ENCODE peak calls at places on chromosomes 4 and X, in eight cellular contexts. O, H, Y, I, L, M, T and D are unnamed samples.

GRCh38 chrX:26649534-26649933 is 433.6 kb downstream of the MAGEB5 start:
- DNase-seq in H (no peak), L (no peak), O (peak), I (peak), T (no peak), Y (no peak), M (peak), D (no peak)

GRCh38 chr4:97300561-97300960 is 842.7 kb downstream of the STPG2 start:
- DNase-seq in O (no peak), M (no peak), L (no peak), T (no peak), H (no peak), I (peak), Y (no peak), D (no peak)

GRCh38 chr4:41887821-41888699 is 47.2 kb upstream of the TMEM33 start:
- DNase-seq in M (peak), O (peak), L (no peak), H (peak), Y (no peak), I (peak), T (peak), D (peak)

GRCh38 chr4:159390648-159391047 is 287.8 kb downstream of the RAPGEF2 start:
- DNase-seq in L (no peak), H (peak), M (peak), Y (no peak), I (no peak), O (peak), T (peak), D (peak)

GRCh38 chr4:91198951-91199350 is 1071.8 kb downstream of the CCSER1 start:
- DNase-seq in Y (no peak), L (no peak), T (no peak), I (no peak), H (no peak), M (no peak), O (no peak), D (no peak)

GRCh38 chrX:29858714-29859113 is 356.6 kb upstream of the MAGEB2 start:
- DNase-seq in H (peak), T (peak), M (peak), O (peak), I (no peak), Y (no peak), L (no peak), D (no peak)

GRCh38 chrX:129655547-129656248 is 942 bp upstream of the APLN start:
- DNase-seq in T (no peak), O (no peak), M (no peak), H (no peak), I (peak), Y (no peak), L (no peak), D (no peak)

GRCh38 chr4:95798727-95799126 is 41.2 kb upstream of the PDHA2 start:
- DNase-seq in O (no peak), T (no peak), L (no peak), M (no peak), Y (no peak), I (no peak), H (no peak), D (no peak)

GRCh38 chr4:113907559-113907958 is 71.9 kb downstream of the ARSJ start:
- DNase-seq in M (no peak), T (no peak), Y (no peak), I (no peak), H (no peak), L (no peak), O (no peak), D (no peak)
- TF ChIP-seq CTCF in M (no peak), T (no peak), Y (no peak), I (no peak), H (no peak), L (no peak), O (no peak), D (no peak)

GRCh38 chr4:153792893-153793227 is 4.0 kb upstream of the SFRP2 start:
- DNase-seq in T (no peak), L (no peak), I (peak), Y (no peak), H (no peak), M (no peak), O (no peak), D (no peak)
- H3K4me3 ChIP-seq in T (no peak), L (no peak), I (peak), Y (no peak), H (no peak), M (peak), O (no peak), D (no peak)

GRCh38 chrX:55907968-55908607 is 190.5 kb downstream of the RRAGB start:
- DNase-seq in L (peak), T (no peak), M (peak), H (peak), I (peak), Y (peak), O (peak), D (no peak)
- TF ChIP-seq CTCF in L (peak), T (peak), M (peak), H (peak), I (peak), Y (peak), O (peak), D (peak)

GRCh38 chrX:25015486-25016360 is at the start of gene ARX:
- DNase-seq in M (peak), O (peak), L (no peak), T (peak), I (peak), H (peak), Y (peak), D (no peak)
- H3K4me3 ChIP-seq in M (no peak), O (no peak), L (no peak), T (no peak), I (peak), H (no peak), Y (no peak), D (no peak)

GRCh38 chr4:32462944-32463343 is 1742.8 kb downstream of the PCDH7 start:
- DNase-seq in H (peak), Y (no peak), T (no peak), M (peak), O (peak), L (no peak), I (peak), D (no peak)
- TF ChIP-seq CTCF in H (no peak), Y (peak), T (peak), M (peak), O (peak), L (no peak), I (peak), D (peak)

GRCh38 chr4:84500386-84501196 is 1.5 kb upstream of the NKX6-1 start:
- DNase-seq in M (no peak), H (no peak), O (no peak), L (no peak), T (no peak), Y (no peak), I (no peak), D (no peak)
- H3K4me3 ChIP-seq in M (no peak), H (no peak), O (no peak), L (no peak), T (no peak), Y (no peak), I (peak), D (no peak)

GRCh38 chr4:6088950-6089349 is 70.7 kb upstream of the C4orf50 start:
- DNase-seq in O (no peak), H (no peak), I (no peak), T (no peak), M (no peak), L (no peak), Y (no peak), D (no peak)

GRCh38 chr4:6085943-6086628 is 67.9 kb upstream of the C4orf50 start:
- DNase-seq in H (no peak), L (no peak), M (no peak), T (no peak), O (no peak), I (no peak), Y (no peak), D (no peak)

GRCh38 chr4:6090936-6091335 is 72.7 kb upstream of the C4orf50 start:
- DNase-seq in H (no peak), I (no peak), O (no peak), L (no peak), T (no peak), M (no peak), Y (no peak), D (no peak)

GRCh38 chr4:6085028-6085942 is 67.1 kb upstream of the C4orf50 start:
- DNase-seq in M (no peak), L (no peak), H (no peak), Y (no peak), I (no peak), O (no peak), T (no peak), D (no peak)

GRCh38 chr4:6087669-6088068 is 69.4 kb upstream of the C4orf50 start:
- DNase-seq in O (peak), Y (no peak), I (peak), L (no peak), H (peak), M (peak), T (no peak), D (no peak)
- TF ChIP-seq CTCF in O (peak), Y (no peak), I (peak), L (no peak), H (no peak), M (peak), T (peak), D (peak)